ENCODE peak calls at places on chromosomes 16 and 17, in eight cellular contexts. One of them, this sample, is unnamed.
A peak's percentile ranks its signal among the peaks of the same experiment; 100 is the strongest.

GRCh38 chr16:46857261-46857962 is 26.4 kb upstream of the C16orf87 start:
- DNase-seq in K562: peak; percentile 23
- DNase-seq in thoracic aorta: no peak
- DNase-seq in fibroblast of lung: peak; percentile 77
- DNase-seq in CD8-positive, alpha-beta memory T cell: no peak
- DNase-seq in CD8-positive, alpha-beta T cell: no peak
- DNase-seq in mammary epithelial cell: peak; percentile 21
- DNase-seq in stomach: no peak
- DNase-seq in this sample: no peak

GRCh38 chr17:66720027-66720426 is 114.9 kb upstream of the CACNG5 start:
- DNase-seq in K562: no peak
- DNase-seq in stomach: no peak
- DNase-seq in CD8-positive, alpha-beta T cell: peak; percentile 46
- DNase-seq in CD8-positive, alpha-beta memory T cell: no peak
- DNase-seq in fibroblast of lung: no peak
- DNase-seq in thoracic aorta: no peak
- DNase-seq in mammary epithelial cell: no peak
- DNase-seq in this sample: no peak

GRCh38 chr16:57590654-57591085 is 37.8 kb upstream of the ADGRG1 start:
- DNase-seq in CD8-positive, alpha-beta memory T cell: no peak
- DNase-seq in CD8-positive, alpha-beta T cell: no peak
- DNase-seq in thoracic aorta: no peak
- DNase-seq in stomach: no peak
- DNase-seq in mammary epithelial cell: peak; percentile 77
- DNase-seq in K562: no peak
- DNase-seq in fibroblast of lung: peak; percentile 46
- DNase-seq in this sample: no peak

GRCh38 chr16:56372938-56373337 is 52.4 kb downstream of the AMFR start:
- DNase-seq in fibroblast of lung: no peak
- DNase-seq in thoracic aorta: no peak
- DNase-seq in mammary epithelial cell: no peak
- DNase-seq in CD8-positive, alpha-beta T cell: no peak
- DNase-seq in CD8-positive, alpha-beta memory T cell: no peak
- DNase-seq in stomach: no peak
- DNase-seq in K562: no peak
- DNase-seq in this sample: no peak

GRCh38 chr16:74568961-74569631 is 37.8 kb downstream of the GLG1 start:
- DNase-seq in fibroblast of lung: peak; percentile 42
- DNase-seq in CD8-positive, alpha-beta T cell: no peak
- DNase-seq in mammary epithelial cell: peak; percentile 73
- DNase-seq in stomach: no peak
- DNase-seq in CD8-positive, alpha-beta memory T cell: no peak
- DNase-seq in thoracic aorta: no peak
- DNase-seq in K562: no peak
- DNase-seq in this sample: no peak

GRCh38 chr17:74042241-74042640 is 161.2 kb upstream of the RPL38 start:
- DNase-seq in thoracic aorta: no peak
- DNase-seq in CD8-positive, alpha-beta memory T cell: no peak
- DNase-seq in mammary epithelial cell: no peak
- DNase-seq in CD8-positive, alpha-beta T cell: no peak
- DNase-seq in stomach: no peak
- DNase-seq in K562: no peak
- DNase-seq in fibroblast of lung: no peak
- DNase-seq in this sample: no peak

GRCh38 chr17:4810696-4811289 is 3.8 kb downstream of the PLD2 start:
- DNase-seq in stomach: no peak
- DNase-seq in thoracic aorta: no peak
- DNase-seq in mammary epithelial cell: no peak
- DNase-seq in CD8-positive, alpha-beta T cell: no peak
- DNase-seq in CD8-positive, alpha-beta memory T cell: no peak
- DNase-seq in K562: no peak
- DNase-seq in fibroblast of lung: no peak
- DNase-seq in this sample: no peak

GRCh38 chr16:70711211-70711978 is 25.5 kb upstream of the MTSS2 start:
- DNase-seq in stomach: no peak
- DNase-seq in thoracic aorta: no peak
- DNase-seq in mammary epithelial cell: no peak
- DNase-seq in CD8-positive, alpha-beta T cell: no peak
- DNase-seq in K562: no peak
- DNase-seq in CD8-positive, alpha-beta memory T cell: no peak
- DNase-seq in fibroblast of lung: no peak
- DNase-seq in this sample: no peak

GRCh38 chr17:72004476-72005331 is 116.1 kb upstream of the SOX9 start:
- DNase-seq in stomach: no peak
- DNase-seq in mammary epithelial cell: no peak
- DNase-seq in fibroblast of lung: no peak
- DNase-seq in K562: no peak
- DNase-seq in CD8-positive, alpha-beta T cell: no peak
- DNase-seq in thoracic aorta: no peak
- DNase-seq in CD8-positive, alpha-beta memory T cell: no peak
- DNase-seq in this sample: no peak

GRCh38 chr16:31270795-31271194 is 11.0 kb downstream of the ITGAM start:
- DNase-seq in mammary epithelial cell: no peak
- DNase-seq in CD8-positive, alpha-beta memory T cell: no peak
- DNase-seq in CD8-positive, alpha-beta T cell: no peak
- DNase-seq in fibroblast of lung: no peak
- DNase-seq in K562: no peak
- DNase-seq in stomach: no peak
- DNase-seq in thoracic aorta: no peak
- DNase-seq in this sample: no peak

DNA sequence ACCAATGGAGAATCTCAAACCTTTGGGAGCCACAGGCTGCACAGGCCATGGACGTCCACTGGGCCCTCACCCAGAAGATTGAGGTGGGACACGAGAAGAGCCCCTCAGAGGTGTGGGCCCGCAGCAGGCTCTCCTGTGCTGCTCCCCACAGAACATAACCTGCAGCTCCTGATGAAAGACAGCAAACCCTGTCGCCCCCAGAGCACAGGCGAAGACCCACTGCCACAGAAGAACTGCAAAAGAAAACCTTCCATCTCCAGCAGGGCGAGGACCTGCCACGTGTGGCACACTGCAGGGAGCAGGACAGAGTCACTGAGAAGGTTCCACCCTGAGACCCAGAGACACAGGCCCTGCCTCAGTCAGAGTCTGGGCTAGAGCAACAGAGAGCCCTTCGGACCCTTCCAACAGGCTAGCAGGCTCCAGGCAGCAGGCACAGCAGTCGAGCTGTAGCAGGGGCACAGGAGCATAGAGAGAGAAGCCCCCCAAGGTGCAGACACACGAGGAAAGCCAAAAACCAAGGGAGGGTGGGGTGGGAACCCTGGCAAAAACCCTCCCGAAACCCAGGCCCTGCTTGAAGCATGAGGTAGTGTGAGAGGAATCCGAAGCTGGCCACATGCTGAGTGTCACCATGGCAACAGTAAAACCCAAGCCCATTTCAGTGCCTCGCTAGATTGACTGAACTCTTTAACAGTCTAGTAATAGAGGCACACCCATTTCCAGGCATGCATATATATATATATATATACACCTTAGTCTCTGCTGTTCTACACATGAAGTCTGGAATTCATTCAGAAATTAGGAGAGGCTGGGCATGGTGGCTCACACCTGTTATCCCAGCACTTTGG is 60.0 kb upstream of the CHMP6 start:
- DNase-seq in thoracic aorta: no peak
- DNase-seq in mammary epithelial cell: peak; percentile 25
- DNase-seq in CD8-positive, alpha-beta T cell: no peak
- DNase-seq in K562: no peak
- DNase-seq in stomach: no peak
- DNase-seq in fibroblast of lung: peak; percentile 85
- DNase-seq in CD8-positive, alpha-beta memory T cell: no peak
- DNase-seq in this sample: no peak
- H3K27me3 ChIP-seq in thoracic aorta: no peaks in the 10 kb centered on the region
- H3K27me3 ChIP-seq in mammary epithelial cell: peaks cover 1% of the 10 kb centered on the region
- H3K27me3 ChIP-seq in CD8-positive, alpha-beta T cell: no peaks in the 10 kb centered on the region
- H3K27me3 ChIP-seq in K562: no peaks in the 10 kb centered on the region
- H3K27me3 ChIP-seq in stomach: no peaks in the 10 kb centered on the region
- H3K27me3 ChIP-seq in fibroblast of lung: no peaks in the 10 kb centered on the region
- H3K27me3 ChIP-seq in CD8-positive, alpha-beta memory T cell: no peaks in the 10 kb centered on the region
- H3K27me3 ChIP-seq in this sample: no peaks in the 10 kb centered on the region

DNA sequence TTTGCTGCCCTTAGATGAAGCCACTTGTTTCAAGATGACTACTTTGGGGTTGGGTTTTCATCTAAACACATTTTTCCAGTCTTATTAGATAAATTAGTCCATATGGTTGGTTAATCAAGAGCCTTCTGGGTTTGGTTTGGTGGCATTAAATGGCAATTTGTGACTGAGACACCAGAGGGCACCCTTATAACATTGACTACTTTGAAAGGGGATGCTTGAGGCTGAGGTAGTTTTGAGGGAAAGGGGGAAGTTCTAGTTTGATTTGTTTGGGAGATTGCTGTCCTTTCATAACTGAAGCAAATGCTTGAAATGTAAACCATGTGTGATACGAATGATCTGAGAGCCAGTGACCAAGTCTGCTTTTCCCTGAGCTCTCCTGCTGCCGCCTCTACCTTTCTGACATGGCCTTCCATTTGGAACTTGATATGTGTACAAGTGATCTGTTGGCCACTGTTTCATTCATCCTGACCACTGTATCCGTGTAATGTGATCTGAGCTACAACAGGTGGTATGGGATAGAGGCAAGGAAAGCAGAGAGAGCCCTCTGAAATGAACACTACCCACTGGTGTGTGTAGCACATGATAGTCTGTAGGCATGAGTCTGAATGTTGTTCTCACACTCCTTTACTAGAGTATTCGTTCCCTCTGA is 5.8 kb upstream of the RARA start:
- DNase-seq in K562: peak; percentile 63
- DNase-seq in stomach: peak; percentile 54
- DNase-seq in fibroblast of lung: peak; percentile 85
- DNase-seq in mammary epithelial cell: peak; percentile 45
- DNase-seq in CD8-positive, alpha-beta T cell: no peak
- DNase-seq in thoracic aorta: no peak
- DNase-seq in CD8-positive, alpha-beta memory T cell: peak; percentile 44
- DNase-seq in this sample: peak; percentile 67
- H3K36me3 ChIP-seq in K562: peaks cover 68% of the 10 kb centered on the region
- H3K36me3 ChIP-seq in stomach: no peaks in the 10 kb centered on the region
- H3K36me3 ChIP-seq in fibroblast of lung: peaks cover 3% of the 10 kb centered on the region
- H3K36me3 ChIP-seq in mammary epithelial cell: peaks cover 6% of the 10 kb centered on the region
- H3K36me3 ChIP-seq in CD8-positive, alpha-beta T cell: no peaks in the 10 kb centered on the region
- H3K36me3 ChIP-seq in thoracic aorta: no peaks in the 10 kb centered on the region
- H3K36me3 ChIP-seq in CD8-positive, alpha-beta memory T cell: no peaks in the 10 kb centered on the region
- H3K36me3 ChIP-seq in this sample: no peaks in the 10 kb centered on the region

GRCh38 chr17:48053758-48054237 is 5.6 kb downstream of the NFE2L1 start:
- DNase-seq in K562: no peak
- DNase-seq in CD8-positive, alpha-beta T cell: no peak
- DNase-seq in stomach: no peak
- DNase-seq in mammary epithelial cell: no peak
- DNase-seq in fibroblast of lung: no peak
- DNase-seq in thoracic aorta: no peak
- DNase-seq in CD8-positive, alpha-beta memory T cell: no peak
- DNase-seq in this sample: no peak
- H3K4me1 ChIP-seq in K562: peaks cover 54% of the 10 kb centered on the region
- H3K4me1 ChIP-seq in CD8-positive, alpha-beta T cell: peaks cover 36% of the 10 kb centered on the region
- H3K4me1 ChIP-seq in stomach: peaks cover 74% of the 10 kb centered on the region
- H3K4me1 ChIP-seq in mammary epithelial cell: peaks cover 55% of the 10 kb centered on the region
- H3K4me1 ChIP-seq in fibroblast of lung: peaks cover 34% of the 10 kb centered on the region
- H3K4me1 ChIP-seq in thoracic aorta: peaks cover 53% of the 10 kb centered on the region
- H3K4me1 ChIP-seq in CD8-positive, alpha-beta memory T cell: peaks cover 42% of the 10 kb centered on the region
- H3K4me1 ChIP-seq in this sample: peaks cover 41% of the 10 kb centered on the region

GRCh38 chr16:86050111-86050510 is 151.1 kb downstream of the IRF8 start:
- DNase-seq in fibroblast of lung: no peak
- DNase-seq in thoracic aorta: no peak
- DNase-seq in CD8-positive, alpha-beta T cell: no peak
- DNase-seq in K562: no peak
- DNase-seq in stomach: no peak
- DNase-seq in CD8-positive, alpha-beta memory T cell: no peak
- DNase-seq in mammary epithelial cell: no peak
- DNase-seq in this sample: no peak
- H3K27me3 ChIP-seq in fibroblast of lung: peaks cover 20% of the 10 kb centered on the region
- H3K27me3 ChIP-seq in thoracic aorta: no peaks in the 10 kb centered on the region
- H3K27me3 ChIP-seq in CD8-positive, alpha-beta T cell: no peaks in the 10 kb centered on the region
- H3K27me3 ChIP-seq in K562: peaks cover 16% of the 10 kb centered on the region
- H3K27me3 ChIP-seq in stomach: peaks cover 16% of the 10 kb centered on the region
- H3K27me3 ChIP-seq in CD8-positive, alpha-beta memory T cell: peaks cover 8% of the 10 kb centered on the region
- H3K27me3 ChIP-seq in mammary epithelial cell: no peaks in the 10 kb centered on the region
- H3K27me3 ChIP-seq in this sample: no peaks in the 10 kb centered on the region

This sample was measured in CD4-positive, CD25-positive, alpha-beta regulatory T cell.